ENCODE peak calls at places on chromosomes 7 and 10, in seven cellular contexts. One of them, this sample, is unnamed.

GRCh38 chr7:117116221-117116620 is 162.9 kb downstream of the ST7 start:
- DNase-seq in HepG2: no peak
- DNase-seq in SK-N-SH: no peak
- DNase-seq in H1: no peak
- DNase-seq in GM12878: no peak
- DNase-seq in K562: no peak
- DNase-seq in HCT116: no peak
- DNase-seq in this sample: no peak

GRCh38 chr7:100444311-100445278 is 8.3 kb upstream of the PPP1R35 start:
- DNase-seq in HCT116: no peak
- DNase-seq in SK-N-SH: no peak
- DNase-seq in H1: no peak
- DNase-seq in GM12878: no peak
- DNase-seq in HepG2: peak; percentile 96
- DNase-seq in K562: peak; percentile 84
- DNase-seq in this sample: no peak

GRCh38 chr7:54260868-54261475 is 281.2 kb upstream of the VSTM2A start:
- DNase-seq in HepG2: no peak
- DNase-seq in SK-N-SH: no peak
- DNase-seq in K562: no peak
- DNase-seq in HCT116: no peak
- DNase-seq in H1: no peak
- DNase-seq in GM12878: no peak
- DNase-seq in this sample: no peak

GRCh38 chr7:157483971-157484410 is 147.2 kb downstream of the DNAJB6 start:
- DNase-seq in HCT116: no peak
- DNase-seq in SK-N-SH: no peak
- DNase-seq in HepG2: no peak
- DNase-seq in GM12878: no peak
- DNase-seq in K562: no peak
- DNase-seq in H1: peak; percentile 46
- DNase-seq in this sample: no peak

GRCh38 chr7:82598958-82599357 is 155.4 kb upstream of the CACNA2D1 start:
- DNase-seq in SK-N-SH: no peak
- DNase-seq in GM12878: no peak
- DNase-seq in K562: no peak
- DNase-seq in HCT116: no peak
- DNase-seq in HepG2: no peak
- DNase-seq in H1: no peak
- DNase-seq in this sample: no peak

GRCh38 chr7:111678281-111678680 is 116.0 kb upstream of the IMMP2L start:
- DNase-seq in HCT116: no peak
- DNase-seq in K562: no peak
- DNase-seq in H1: no peak
- DNase-seq in GM12878: no peak
- DNase-seq in HepG2: no peak
- DNase-seq in SK-N-SH: no peak
- DNase-seq in this sample: no peak

GRCh38 chr7:29077854-29078253 is 68.5 kb downstream of the CPVL start:
- DNase-seq in K562: no peak
- DNase-seq in H1: no peak
- DNase-seq in HCT116: no peak
- DNase-seq in GM12878: no peak
- DNase-seq in SK-N-SH: no peak
- DNase-seq in HepG2: no peak
- DNase-seq in this sample: no peak

GRCh38 chr7:46654546-46655443 is 733.7 kb upstream of the IGFBP3 start:
- DNase-seq in HCT116: no peak
- DNase-seq in GM12878: no peak
- DNase-seq in K562: no peak
- DNase-seq in H1: no peak
- DNase-seq in SK-N-SH: no peak
- DNase-seq in HepG2: no peak
- DNase-seq in this sample: no peak

GRCh38 chr10:130957978-130958377 is 353.5 kb downstream of the TCERG1L start:
- DNase-seq in HCT116: no peak
- DNase-seq in HepG2: no peak
- DNase-seq in GM12878: no peak
- DNase-seq in H1: no peak
- DNase-seq in K562: no peak
- DNase-seq in SK-N-SH: no peak
- DNase-seq in this sample: no peak

GRCh38 chr7:22357311-22358175 is 589 bp upstream of the RAPGEF5 start:
- DNase-seq in H1: peak; percentile 61
- DNase-seq in HepG2: peak; percentile 84
- DNase-seq in SK-N-SH: no peak
- DNase-seq in GM12878: no peak
- DNase-seq in K562: no peak
- DNase-seq in HCT116: peak; percentile 36
- DNase-seq in this sample: no peak

GRCh38 chr10:131253931-131254865 is 57.3 kb downstream of the TCERG1L start:
- DNase-seq in GM12878: no peak
- DNase-seq in K562: no peak
- DNase-seq in SK-N-SH: no peak
- DNase-seq in HepG2: no peak
- DNase-seq in H1: no peak
- DNase-seq in HCT116: no peak
- DNase-seq in this sample: no peak

GRCh38 chr10:42989481-42989921 is 87.4 kb upstream of the RET start:
- DNase-seq in HCT116: no peak
- DNase-seq in GM12878: no peak
- DNase-seq in SK-N-SH: no peak
- DNase-seq in H1: no peak
- DNase-seq in HepG2: no peak
- DNase-seq in K562: no peak
- DNase-seq in this sample: no peak

GRCh38 chr10:13969118-13969791 is 361.5 kb downstream of the FRMD4A start:
- DNase-seq in HCT116: no peak
- DNase-seq in K562: no peak
- DNase-seq in GM12878: no peak
- DNase-seq in HepG2: no peak
- DNase-seq in H1: no peak
- DNase-seq in SK-N-SH: no peak
- DNase-seq in this sample: no peak

GRCh38 chr10:76336213-76336963 is 905.0 kb downstream of the LRMDA start:
- DNase-seq in GM12878: no peak
- DNase-seq in H1: no peak
- DNase-seq in SK-N-SH: no peak
- DNase-seq in HCT116: no peak
- DNase-seq in K562: no peak
- DNase-seq in HepG2: peak; percentile 77
- DNase-seq in this sample: no peak

GRCh38 chr10:76334306-76334705 is 902.9 kb downstream of the LRMDA start:
- DNase-seq in HepG2: no peak
- DNase-seq in SK-N-SH: no peak
- DNase-seq in HCT116: no peak
- DNase-seq in K562: no peak
- DNase-seq in H1: no peak
- DNase-seq in GM12878: no peak
- DNase-seq in this sample: no peak

GRCh38 chr10:76333801-76334200 is 902.4 kb downstream of the LRMDA start:
- DNase-seq in SK-N-SH: no peak
- DNase-seq in HCT116: no peak
- DNase-seq in GM12878: no peak
- DNase-seq in H1: no peak
- DNase-seq in HepG2: no peak
- DNase-seq in K562: no peak
- DNase-seq in this sample: no peak

GRCh38 chr10:76338187-76338586 is 906.8 kb downstream of the LRMDA start:
- DNase-seq in SK-N-SH: no peak
- DNase-seq in HepG2: no peak
- DNase-seq in H1: no peak
- DNase-seq in K562: no peak
- DNase-seq in GM12878: no peak
- DNase-seq in HCT116: no peak
- DNase-seq in this sample: no peak

GRCh38 chr10:76337641-76338040 is 906.2 kb downstream of the LRMDA start:
- DNase-seq in H1: no peak
- DNase-seq in SK-N-SH: no peak
- DNase-seq in K562: no peak
- DNase-seq in GM12878: peak; percentile 3
- DNase-seq in HepG2: no peak
- DNase-seq in HCT116: no peak
- DNase-seq in this sample: no peak
- TF ChIP-seq YY1 in H1: no peak
- TF ChIP-seq YY1 in SK-N-SH: no peak
- TF ChIP-seq YY1 in K562: no peak
- TF ChIP-seq YY1 in GM12878: no peak
- TF ChIP-seq YY1 in HepG2: no peak
- TF ChIP-seq YY1 in HCT116: no peak
- TF ChIP-seq YY1 in this sample: no peak

DNA sequence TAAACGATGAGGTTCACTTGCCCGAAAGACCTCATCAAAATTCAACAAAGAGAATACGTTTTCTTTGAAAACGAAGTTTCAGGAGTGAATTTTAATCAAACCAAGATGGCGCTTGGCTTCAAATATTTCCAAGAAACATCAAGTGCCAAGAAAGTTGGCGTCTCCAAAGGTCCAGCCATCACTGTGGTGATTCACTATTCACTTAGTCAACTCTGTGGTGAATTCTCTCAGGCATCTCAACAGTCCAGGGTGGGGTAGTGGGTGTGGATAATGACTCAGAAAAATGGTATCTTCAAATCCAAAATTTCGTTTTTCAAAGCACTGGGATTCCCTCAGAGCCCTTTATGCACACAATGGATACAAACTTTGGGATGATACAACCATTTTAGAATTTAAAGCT is 133.1 kb downstream of the SVIL start:
- DNase-seq in GM12878: no peak
- DNase-seq in H1: no peak
- DNase-seq in K562: peak; percentile 30
- DNase-seq in HepG2: no peak
- DNase-seq in SK-N-SH: no peak
- DNase-seq in HCT116: peak; percentile 59
- DNase-seq in this sample: no peak
- H3K4me3 ChIP-seq in GM12878: no peak overlapping the region
- H3K4me3 ChIP-seq in H1: no peak overlapping the region
- H3K4me3 ChIP-seq in K562: no peak overlapping the region
- H3K4me3 ChIP-seq in HepG2: no peak overlapping the region
- H3K4me3 ChIP-seq in SK-N-SH: no peak overlapping the region
- H3K4me3 ChIP-seq in HCT116: no peak overlapping the region
- H3K4me3 ChIP-seq in this sample: no peak overlapping the region

GRCh38 chr7:33887576-33887975 is 17.8 kb upstream of the BMPER start:
- DNase-seq in HCT116: no peak
- DNase-seq in GM12878: no peak
- DNase-seq in HepG2: no peak
- DNase-seq in H1: no peak
- DNase-seq in K562: no peak
- DNase-seq in SK-N-SH: no peak
- DNase-seq in this sample: no peak
- TF ChIP-seq YY1 in HCT116: no peak
- TF ChIP-seq YY1 in GM12878: no peak
- TF ChIP-seq YY1 in HepG2: no peak
- TF ChIP-seq YY1 in H1: no peak
- TF ChIP-seq YY1 in K562: no peak
- TF ChIP-seq YY1 in SK-N-SH: no peak
- TF ChIP-seq YY1 in this sample: no peak

DNA sequence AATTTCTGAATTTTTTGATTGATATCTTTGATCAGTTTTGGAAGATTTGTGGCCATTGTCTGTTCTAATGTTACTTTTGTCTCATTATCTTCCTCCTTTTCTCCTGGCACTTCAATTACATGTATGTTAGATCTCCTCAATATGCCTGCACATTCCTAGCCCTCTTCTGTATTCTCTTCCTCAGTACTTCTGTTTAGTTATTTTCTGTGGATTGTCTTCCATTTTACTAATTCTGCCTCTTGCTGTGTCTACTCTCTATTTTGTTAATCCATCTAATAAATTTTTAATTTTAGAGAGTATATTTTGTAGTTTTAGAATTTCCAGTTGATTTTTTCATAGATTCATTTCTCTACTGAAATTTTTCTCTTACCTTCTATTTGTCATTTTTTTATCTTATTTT is 137.1 kb downstream of the INSYN2A start:
- DNase-seq in HepG2: no peak
- DNase-seq in K562: no peak
- DNase-seq in GM12878: no peak
- DNase-seq in SK-N-SH: no peak
- DNase-seq in HCT116: no peak
- DNase-seq in H1: no peak
- DNase-seq in this sample: no peak
- H3K4me3 ChIP-seq in HepG2: no peak overlapping the region
- H3K4me3 ChIP-seq in K562: no peak overlapping the region
- H3K4me3 ChIP-seq in GM12878: no peak overlapping the region
- H3K4me3 ChIP-seq in SK-N-SH: no peak overlapping the region
- H3K4me3 ChIP-seq in HCT116: no peak overlapping the region
- H3K4me3 ChIP-seq in H1: no peak overlapping the region
- H3K4me3 ChIP-seq in this sample: no peak overlapping the region

GRCh38 chr7:7351832-7352231 is 169.5 kb downstream of the C1GALT1 start:
- DNase-seq in K562: no peak
- DNase-seq in GM12878: no peak
- DNase-seq in SK-N-SH: no peak
- DNase-seq in H1: no peak
- DNase-seq in HCT116: no peak
- DNase-seq in HepG2: no peak
- DNase-seq in this sample: peak; percentile 57
- TF ChIP-seq YY1 in K562: no peak
- TF ChIP-seq YY1 in GM12878: no peak
- TF ChIP-seq YY1 in SK-N-SH: no peak
- TF ChIP-seq YY1 in H1: no peak
- TF ChIP-seq YY1 in HCT116: no peak
- TF ChIP-seq YY1 in HepG2: no peak
- TF ChIP-seq YY1 in this sample: no peak

GRCh38 chr7:150341263-150342118 is at the start of gene RARRES2:
- DNase-seq in H1: peak; percentile 74
- DNase-seq in HepG2: peak; percentile 49
- DNase-seq in GM12878: no peak
- DNase-seq in K562: peak; percentile 58
- DNase-seq in HCT116: no peak
- DNase-seq in SK-N-SH: peak; percentile 85
- DNase-seq in this sample: no peak
- H3K4me3 ChIP-seq in H1: peak within 1 kb of the TSS; percentile 85
- H3K4me3 ChIP-seq in HepG2: peak within 1 kb of the TSS; percentile 88
- H3K4me3 ChIP-seq in GM12878: no peak within 1 kb of the TSS
- H3K4me3 ChIP-seq in K562: no peak within 1 kb of the TSS
- H3K4me3 ChIP-seq in HCT116: no peak within 1 kb of the TSS
- H3K4me3 ChIP-seq in SK-N-SH: no peak within 1 kb of the TSS
- H3K4me3 ChIP-seq in this sample: peak within 1 kb of the TSS; percentile 61

GRCh38 chr7:95867309-95867708 is 95.0 kb downstream of the DYNC1I1 start:
- DNase-seq in H1: no peak
- DNase-seq in SK-N-SH: no peak
- DNase-seq in GM12878: no peak
- DNase-seq in HCT116: no peak
- DNase-seq in K562: no peak
- DNase-seq in HepG2: no peak
- DNase-seq in this sample: no peak

GRCh38 chr7:95874129-95874528 is 101.8 kb downstream of the DYNC1I1 start:
- DNase-seq in HepG2: no peak
- DNase-seq in H1: no peak
- DNase-seq in HCT116: no peak
- DNase-seq in SK-N-SH: no peak
- DNase-seq in K562: no peak
- DNase-seq in GM12878: no peak
- DNase-seq in this sample: no peak

GRCh38 chr7:95871896-95872295 is 99.5 kb downstream of the DYNC1I1 start:
- DNase-seq in K562: no peak
- DNase-seq in HepG2: no peak
- DNase-seq in HCT116: no peak
- DNase-seq in SK-N-SH: no peak
- DNase-seq in GM12878: no peak
- DNase-seq in H1: no peak
- DNase-seq in this sample: no peak

GRCh38 chr7:95874541-95875265 is 102.3 kb downstream of the DYNC1I1 start:
- DNase-seq in HepG2: no peak
- DNase-seq in H1: no peak
- DNase-seq in GM12878: no peak
- DNase-seq in SK-N-SH: no peak
- DNase-seq in K562: no peak
- DNase-seq in HCT116: no peak
- DNase-seq in this sample: no peak

GRCh38 chr7:95871078-95871848 is 98.9 kb downstream of the DYNC1I1 start:
- DNase-seq in SK-N-SH: peak; percentile 67
- DNase-seq in HCT116: peak; percentile 29
- DNase-seq in K562: peak; percentile 46
- DNase-seq in GM12878: no peak
- DNase-seq in H1: peak; percentile 52
- DNase-seq in HepG2: peak; percentile 43
- DNase-seq in this sample: peak; percentile 42
- TF ChIP-seq YY1 in SK-N-SH: no peak
- TF ChIP-seq YY1 in HCT116: no peak
- TF ChIP-seq YY1 in K562: no peak
- TF ChIP-seq YY1 in GM12878: peak; percentile 21
- TF ChIP-seq YY1 in H1: peak; percentile 71
- TF ChIP-seq YY1 in HepG2: no peak
- TF ChIP-seq YY1 in this sample: no peak